ENCODE peak calls at places on chromosomes 6 and 20, in five cellular contexts. H is astrocyte, I is tibial artery, B is RWPE1, U is fibroblast of mammary gland. T is an unnamed sample.

GRCh38 chr6:47633141-47633540 is 65.2 kb upstream of the ADGRF4 start:
- DNase-seq in I (no peak), H (no peak), U (peak; percentile 27), B (peak; percentile 24), T (no peak)

GRCh38 chr6:11341867-11342266 is 109.4 kb upstream of the NEDD9 start:
- DNase-seq in U (peak; percentile 61), I (no peak), H (peak; percentile 41), B (peak; percentile 26), T (no peak)

GRCh38 chr20:53714524-53714923 is 120.9 kb upstream of the ZNF217 start:
- DNase-seq in U (no peak), B (no peak), H (no peak), I (no peak), T (no peak)

GRCh38 chr6:108592371-108593337 is 31.9 kb downstream of the FOXO3 start:
- DNase-seq in B (no peak), I (peak; percentile 68), H (peak; percentile 97), U (peak; percentile 94), T (no peak)

GRCh38 chr6:73585566-73586415 is 65.0 kb upstream of the EEF1A1 start:
- DNase-seq in H (peak; percentile 78), U (peak; percentile 80), I (peak; percentile 70), B (peak; percentile 56), T (no peak)

GRCh38 chr20:2249935-2250334 is 45.9 kb upstream of the TGM3 start:
- DNase-seq in U (no peak), B (no peak), I (no peak), H (no peak), T (no peak)

GRCh38 chr20:37298190-37298939 is 8.9 kb downstream of the MANBAL start:
- DNase-seq in B (no peak), H (no peak), U (peak; percentile 83), I (peak; percentile 54), T (no peak)

GRCh38 chr6:166604911-166605310 is 18.4 kb upstream of the RAMACL start:
- DNase-seq in I (no peak), B (no peak), H (no peak), U (no peak), T (peak; percentile 60)

GRCh38 chr6:119077643-119078448 is 618 bp downstream of the FAM184A start:
- DNase-seq in B (peak; percentile 36), I (peak; percentile 41), U (peak; percentile 14), H (no peak), T (no peak)

GRCh38 chr20:62149532-62150235 is 6.1 kb downstream of the SS18L1 start:
- DNase-seq in U (no peak), I (no peak), H (peak; percentile 39), B (peak; percentile 84), T (no peak)

GRCh38 chr20:6940052-6940451 is 172.6 kb downstream of the BMP2 start:
- DNase-seq in B (no peak), I (no peak), U (no peak), H (no peak), T (no peak)

GRCh38 chr6:53432318-53433161 is 83.8 kb upstream of the ELOVL5 start:
- DNase-seq in H (peak; percentile 81), I (no peak), B (peak; percentile 25), U (peak; percentile 97), T (no peak)

GRCh38 chr6:70281923-70282902 is 20.7 kb downstream of the COL9A1 start:
- DNase-seq in H (no peak), U (no peak), B (no peak), I (no peak), T (no peak)
- TF ChIP-seq CTCF in H (no peak), U (no peak), B (no peak), I (no peak), T (no peak)

GRCh38 chr6:45377041-45377554 is 636 bp downstream of the SUPT3H start:
- DNase-seq in B (no peak), U (peak; percentile 45), I (no peak), H (no peak), T (no peak)
- TF ChIP-seq CTCF in B (no peak), U (no peak), I (no peak), H (no peak), T (no peak)

GRCh38 chr6:89596056-89596455 is 42.5 kb downstream of the LYRM2 start:
- DNase-seq in H (no peak), I (no peak), U (no peak), B (no peak), T (no peak)

GRCh38 chr6:89596484-89596883 is 42.1 kb downstream of the LYRM2 start:
- DNase-seq in I (no peak), U (peak; percentile 3), H (no peak), B (no peak), T (no peak)

GRCh38 chr6:89597372-89597771 is 41.2 kb downstream of the LYRM2 start:
- DNase-seq in I (no peak), U (no peak), H (no peak), B (no peak), T (no peak)

GRCh38 chr6:89599727-89600126 is 38.8 kb downstream of the LYRM2 start:
- DNase-seq in H (no peak), U (no peak), I (no peak), B (no peak), T (no peak)

DNA sequence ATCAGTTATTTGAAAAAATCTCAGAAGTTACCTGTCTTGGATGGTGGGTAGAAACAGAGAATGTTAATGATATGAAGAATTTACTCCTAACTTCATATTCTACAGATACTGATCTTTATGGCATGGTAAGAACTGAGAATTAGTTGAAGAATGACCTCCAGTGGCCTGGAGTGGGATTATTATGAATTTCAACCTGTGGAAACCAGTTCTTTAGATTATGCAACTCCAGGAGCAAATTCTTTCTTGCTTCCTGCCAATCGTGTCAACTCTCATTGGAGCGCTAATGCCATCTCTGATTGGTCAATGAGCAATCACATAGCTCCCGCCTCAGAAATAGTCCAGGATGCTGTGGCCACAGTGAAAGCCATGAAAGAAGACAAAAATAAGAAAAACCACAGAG is 40.6 kb downstream of the LYRM2 start:
- DNase-seq in H (peak; percentile 12), U (peak; percentile 49), I (no peak), B (peak; percentile 91), T (no peak)
- TF ChIP-seq CTCF in H (no peak), U (no peak), I (peak; percentile 64), B (peak; percentile 12), T (no peak)

GRCh38 chr6:161444464-161444863 is 170.6 kb upstream of the AGPAT4 start:
- DNase-seq in U (peak; percentile 52), B (no peak), I (no peak), H (peak; percentile 84), T (no peak)
- TF ChIP-seq CTCF in U (no peak), B (no peak), I (no peak), H (peak; percentile 24), T (no peak)